ENCODE peak calls at places on chromosomes 5 and 9, in nine cellular contexts. T, V, S, P, G, F, B, C and U are unnamed samples.

GRCh38 chr5:3401635-3402034 is 194.0 kb upstream of the IRX1 start:
- DNase-seq in T (no peak), V (no peak), S (no peak), P (no peak), G (no peak), F (no peak), B (no peak), C (no peak), U (no peak)

GRCh38 chr9:14352549-14352948 is 38.6 kb upstream of the NFIB start:
- DNase-seq in T (no peak), V (no peak), S (no peak), P (no peak), G (no peak), F (no peak), B (no peak), C (no peak), U (no peak)

GRCh38 chr9:94900222-94901018 is 173.9 kb downstream of the AOPEP start:
- DNase-seq in T (no peak), V (peak), S (peak), P (no peak), G (no peak), F (peak), B (no peak), C (no peak), U (peak)

GRCh38 chr5:119353686-119354366 is 2.0 kb upstream of the TNFAIP8 start:
- DNase-seq in T (peak), V (no peak), S (no peak), P (no peak), G (no peak), F (no peak), B (peak), C (no peak), U (no peak)

GRCh38 chr5:96716007-96716406 is 53.8 kb downstream of the CAST start:
- DNase-seq in T (no peak), V (no peak), S (no peak), P (no peak), G (no peak), F (no peak), B (peak), C (no peak), U (no peak)

GRCh38 chr5:171705036-171705435 is 80.6 kb upstream of the SMIM23 start:
- DNase-seq in T (no peak), V (no peak), S (no peak), P (no peak), G (no peak), F (no peak), B (no peak), C (no peak), U (no peak)

GRCh38 chr9:5787759-5788329 is 45.1 kb downstream of the ERMP1 start:
- DNase-seq in T (no peak), V (no peak), S (no peak), P (no peak), G (no peak), F (no peak), B (no peak), C (no peak), U (no peak)

GRCh38 chr5:160064441-160064840 is 54.8 kb downstream of the PWWP2A start:
- DNase-seq in T (peak), V (no peak), S (peak), P (no peak), G (no peak), F (no peak), B (no peak), C (no peak), U (no peak)

GRCh38 chr5:131064669-131065371 is 100.2 kb downstream of the HINT1 start:
- DNase-seq in T (no peak), V (no peak), S (no peak), P (no peak), G (no peak), F (no peak), B (no peak), C (no peak), U (no peak)

GRCh38 chr5:8500426-8500825 is 631.5 kb downstream of the MTRR start:
- DNase-seq in T (no peak), V (no peak), S (no peak), P (no peak), G (no peak), F (no peak), B (no peak), C (no peak), U (no peak)

GRCh38 chr5:55816342-55816741 is 34.8 kb upstream of the IL31RA start:
- DNase-seq in T (no peak), V (peak), S (no peak), P (no peak), G (no peak), F (peak), B (no peak), C (no peak), U (peak)

GRCh38 chr5:39427225-39427624 is 2.4 kb upstream of the DAB2 start:
- DNase-seq in T (no peak), V (no peak), S (no peak), P (no peak), G (no peak), F (peak), B (no peak), C (no peak), U (no peak)

GRCh38 chr5:151310932-151311331 is 7.4 kb upstream of the SLC36A3 start:
- DNase-seq in T (no peak), V (no peak), S (no peak), P (no peak), G (no peak), F (no peak), B (no peak), C (no peak), U (no peak)

GRCh38 chr9:89790542-89791109 is 185.8 kb downstream of the GADD45G start:
- DNase-seq in T (peak), V (no peak), S (no peak), P (peak), G (no peak), F (no peak), B (no peak), C (no peak), U (no peak)

GRCh38 chr5:54804086-54804485 is 181.3 kb downstream of the ESM1 start:
- DNase-seq in T (no peak), V (no peak), S (no peak), P (no peak), G (no peak), F (no peak), B (no peak), C (no peak), U (no peak)

GRCh38 chr5:143505354-143505753 is 101.9 kb upstream of the NR3C1 start:
- DNase-seq in T (no peak), V (no peak), S (no peak), P (no peak), G (no peak), F (no peak), B (no peak), C (no peak), U (no peak)

GRCh38 chr9:1619915-1620705 is 395.0 kb upstream of the SMARCA2 start:
- DNase-seq in T (no peak), V (no peak), S (no peak), P (no peak), G (no peak), F (peak), B (no peak), C (no peak), U (no peak)

GRCh38 chr5:181053760-181054122 is 13.7 kb downstream of the BTNL9 start:
- DNase-seq in T (no peak), V (no peak), S (no peak), P (no peak), G (no peak), F (no peak), B (no peak), C (no peak), U (no peak)

GRCh38 chr5:10936081-10936480 is 175.0 kb upstream of the DAP start:
- DNase-seq in T (no peak), V (no peak), S (no peak), P (no peak), G (no peak), F (no peak), B (no peak), C (no peak), U (no peak)

GRCh38 chr9:32264171-32264862 is 120.1 kb upstream of the ACO1 start:
- DNase-seq in T (no peak), V (no peak), S (no peak), P (no peak), G (peak), F (peak), B (no peak), C (no peak), U (no peak)

GRCh38 chr5:67156976-67157583 is 39.5 kb downstream of the CD180 start:
- DNase-seq in T (peak), V (no peak), S (no peak), P (no peak), G (no peak), F (peak), B (peak), C (peak), U (no peak)

GRCh38 chr5:57719216-57719615 is 236.6 kb upstream of the ACTBL2 start:
- DNase-seq in T (no peak), V (no peak), S (no peak), P (no peak), G (no peak), F (no peak), B (no peak), C (no peak), U (no peak)

GRCh38 chr9:33263131-33263935 is 1.2 kb downstream of the BAG1 start:
- DNase-seq in T (peak), V (no peak), S (peak), P (no peak), G (no peak), F (peak), B (no peak), C (no peak), U (no peak)

GRCh38 chr9:114888599-114888998 is 41.8 kb downstream of the TNFSF8 start:
- DNase-seq in T (no peak), V (no peak), S (no peak), P (no peak), G (no peak), F (no peak), B (no peak), C (no peak), U (no peak)
- H3K4me3 ChIP-seq in T (no peak), V (no peak), S (no peak), P (no peak), G (no peak), F (no peak), B (no peak), C (no peak), U (no peak)

DNA sequence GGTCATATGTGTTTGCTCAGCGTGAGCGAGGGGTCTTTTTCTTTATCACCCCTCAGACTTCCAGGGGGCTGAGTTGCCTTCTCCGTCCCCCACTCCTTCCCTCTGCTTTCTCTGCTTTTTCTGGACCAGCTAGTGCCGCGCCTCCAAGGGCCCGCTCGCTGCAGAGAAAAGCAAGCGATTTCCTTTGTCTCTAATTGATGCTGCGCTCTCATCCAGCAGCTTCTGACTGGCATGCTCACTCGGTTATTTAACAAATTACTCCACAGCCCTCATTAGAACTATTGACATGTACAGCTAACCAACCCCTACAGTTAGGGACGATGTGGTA is 288.0 kb downstream of the ELAVL2 start:
- DNase-seq in T (no peak), V (no peak), S (no peak), P (no peak), G (no peak), F (no peak), B (no peak), C (no peak), U (no peak)
- H3K4me3 ChIP-seq in T (no peak), V (no peak), S (peak), P (peak), G (peak), F (no peak), B (no peak), C (no peak), U (no peak)

GRCh38 chr5:155727512-155728145 is 599.3 kb upstream of the SGCD start:
- DNase-seq in T (no peak), V (no peak), S (no peak), P (peak), G (peak), F (no peak), B (no peak), C (no peak), U (no peak)
- H3K4me3 ChIP-seq in T (peak), V (peak), S (peak), P (peak), G (peak), F (no peak), B (no peak), C (no peak), U (peak)

DNA sequence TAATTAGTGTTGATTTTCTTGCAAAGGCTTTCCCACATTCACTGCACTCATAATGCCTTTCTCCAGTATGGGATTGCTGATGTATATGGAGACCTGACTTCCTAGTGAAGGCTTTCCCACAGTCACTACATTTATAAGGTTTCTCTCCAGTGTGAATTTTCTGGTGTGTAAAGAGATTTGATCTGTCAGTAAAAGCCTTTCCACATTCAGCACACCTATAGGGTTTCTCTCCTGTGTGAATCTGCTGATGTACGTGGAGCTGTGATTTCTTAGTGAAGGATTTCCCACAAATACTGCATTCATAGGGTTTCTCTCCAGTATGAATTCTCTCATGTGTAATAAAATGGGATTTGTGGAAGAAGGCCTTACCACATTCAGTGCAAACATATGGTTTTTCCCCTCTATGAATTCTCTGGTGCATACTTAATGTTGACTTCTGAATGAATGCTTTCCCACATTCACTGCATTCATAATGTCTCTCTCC is 31.1 kb downstream of the ZNF484 start:
- DNase-seq in T (no peak), V (no peak), S (no peak), P (no peak), G (no peak), F (no peak), B (no peak), C (no peak), U (no peak)
- H3K4me3 ChIP-seq in T (no peak), V (no peak), S (no peak), P (no peak), G (no peak), F (no peak), B (no peak), C (no peak), U (no peak)

GRCh38 chr5:41212935-41213334 is 397 bp downstream of the C6 start:
- DNase-seq in T (no peak), V (no peak), S (no peak), P (no peak), G (no peak), F (no peak), B (no peak), C (no peak), U (no peak)
- H3K4me3 ChIP-seq in T (no peak), V (no peak), S (peak), P (no peak), G (no peak), F (no peak), B (no peak), C (no peak), U (no peak)